ENCODE peak calls at places on chromosome 2, in nine cellular contexts. D is PC-3, R is GM23248, F is OCI-LY7, V is HCT116, P is MM.1S, T is SK-N-SH, I is GM23338, Z is hepatocyte. L is an unnamed sample.

GRCh38 chr2:188475945-188476344 is 184.3 kb downstream of the GULP1 start:
- DNase-seq in Z (no peak), I (no peak), V (no peak), R (no peak), F (no peak), D (peak), P (no peak), T (peak), L (no peak)

GRCh38 chr2:42813773-42814172 is 21.4 kb upstream of the HAAO start:
- DNase-seq in I (no peak), T (no peak), F (no peak), P (no peak), D (no peak), Z (no peak), V (no peak), R (no peak), L (no peak)

GRCh38 chr2:69975853-69976462 is 14.5 kb upstream of the ASPRV1 start:
- DNase-seq in D (no peak), Z (no peak), P (no peak), R (no peak), F (no peak), V (no peak), I (no peak), T (no peak), L (no peak)

GRCh38 chr2:235286624-235287368 is 207.0 kb upstream of the AGAP1 start:
- DNase-seq in D (no peak), T (no peak), Z (no peak), R (peak), I (no peak), F (no peak), P (no peak), V (no peak), L (no peak)

GRCh38 chr2:152647417-152648010 is 69.7 kb downstream of the PRPF40A start:
- DNase-seq in Z (peak), R (peak), P (no peak), I (peak), T (no peak), F (no peak), V (no peak), D (no peak), L (peak)

GRCh38 chr2:134763164-134763710 is 44.4 kb upstream of the TMEM163 start:
- DNase-seq in V (no peak), P (no peak), Z (no peak), T (no peak), R (no peak), D (no peak), I (no peak), F (no peak), L (no peak)

GRCh38 chr2:217929757-217930707 is 72.8 kb downstream of the TNS1 start:
- DNase-seq in P (no peak), T (no peak), V (no peak), F (no peak), I (no peak), R (peak), Z (no peak), D (no peak), L (no peak)

GRCh38 chr2:231189171-231189530 is 9.3 kb upstream of the ARMC9 start:
- DNase-seq in T (no peak), V (no peak), R (no peak), P (no peak), I (no peak), F (no peak), D (no peak), Z (no peak), L (no peak)

GRCh38 chr2:69422198-69422597 is 15.0 kb downstream of the NFU1 start:
- DNase-seq in T (no peak), V (no peak), D (no peak), Z (no peak), F (no peak), R (no peak), I (no peak), P (no peak), L (no peak)

GRCh38 chr2:203918264-203918663 is 18.3 kb upstream of the ICOS start:
- DNase-seq in R (no peak), D (no peak), P (no peak), F (no peak), Z (no peak), T (no peak), I (peak), V (no peak), L (peak)

GRCh38 chr2:192571636-192572035 is 376.9 kb upstream of the TMEFF2 start:
- DNase-seq in T (no peak), F (no peak), R (no peak), V (no peak), P (no peak), I (no peak), Z (no peak), D (no peak), L (no peak)

GRCh38 chr2:240786355-240786841 is 33.6 kb downstream of the KIF1A start:
- DNase-seq in V (no peak), P (no peak), T (no peak), D (no peak), I (no peak), F (no peak), Z (no peak), R (no peak), L (no peak)

GRCh38 chr2:182064024-182064880 is 78.6 kb downstream of the PPP1R1C start:
- DNase-seq in F (no peak), R (no peak), Z (no peak), T (no peak), D (no peak), P (no peak), V (no peak), I (no peak), L (no peak)

GRCh38 chr2:156087875-156088274 is 244.6 kb downstream of the NR4A2 start:
- DNase-seq in F (no peak), Z (no peak), D (peak), P (no peak), V (no peak), I (no peak), R (peak), T (no peak), L (no peak)

GRCh38 chr2:22855761-22856184 is 529.2 kb upstream of the KLHL29 start:
- DNase-seq in P (no peak), T (peak), R (no peak), F (no peak), D (no peak), I (no peak), Z (no peak), V (no peak), L (no peak)

GRCh38 chr2:130910931-130911330 is 74.2 kb downstream of the ARHGEF4 start:
- DNase-seq in P (no peak), V (no peak), D (no peak), F (no peak), I (no peak), R (no peak), Z (no peak), T (no peak), L (no peak)

GRCh38 chr2:152355411-152355831 is 20.4 kb downstream of the FMNL2 start:
- DNase-seq in P (peak), T (no peak), V (no peak), R (peak), D (no peak), F (no peak), I (no peak), Z (no peak), L (no peak)

GRCh38 chr2:238064376-238064775 is 3.6 kb downstream of the SCLY start:
- DNase-seq in I (no peak), T (no peak), V (no peak), P (no peak), R (no peak), D (no peak), F (no peak), Z (peak), L (no peak)

GRCh38 chr2:11406492-11407381 is 59.2 kb downstream of the E2F6 start:
- DNase-seq in R (peak), Z (peak), T (peak), I (peak), P (no peak), D (peak), F (no peak), V (no peak), L (no peak)

GRCh38 chr2:84878896-84879594 is 1.8 kb downstream of the TRABD2A start:
- DNase-seq in P (no peak), D (no peak), R (peak), V (no peak), I (no peak), T (no peak), F (no peak), Z (no peak), L (no peak)

GRCh38 chr2:66539452-66539851 is 104.5 kb downstream of the MEIS1 start:
- DNase-seq in D (peak), T (no peak), F (no peak), P (no peak), I (no peak), R (peak), Z (no peak), V (no peak), L (no peak)

GRCh38 chr2:209368924-209369323 is 54.9 kb upstream of the MAP2 start:
- DNase-seq in D (peak), V (peak), F (no peak), Z (peak), T (no peak), I (no peak), P (peak), R (peak), L (no peak)

GRCh38 chr2:9741110-9741509 is 102.2 kb upstream of the TAF1B start:
- DNase-seq in T (no peak), R (peak), Z (no peak), D (no peak), V (no peak), P (no peak), I (no peak), F (no peak), L (no peak)

GRCh38 chr2:678964-679363 is 1.8 kb upstream of the TMEM18 start:
- DNase-seq in V (no peak), R (no peak), P (no peak), Z (no peak), T (no peak), D (no peak), F (no peak), I (no peak), L (no peak)

GRCh38 chr2:167240671-167241070 is 352.4 kb downstream of the XIRP2 start:
- DNase-seq in T (no peak), R (peak), P (no peak), I (no peak), F (no peak), D (peak), V (no peak), Z (no peak), L (no peak)

GRCh38 chr2:107025869-107026380 is 140.0 kb upstream of the ST6GAL2 start:
- DNase-seq in P (no peak), D (peak), Z (peak), I (no peak), F (no peak), R (peak), V (no peak), T (no peak), L (no peak)

GRCh38 chr2:45637440-45637839 is 14.0 kb upstream of the PRKCE start:
- DNase-seq in V (no peak), F (no peak), P (peak), D (peak), T (no peak), R (peak), Z (no peak), I (no peak), L (no peak)

GRCh38 chr2:10911291-10912075 is at the start of gene KCNF1:
- DNase-seq in T (peak), F (no peak), R (peak), D (peak), I (peak), V (no peak), P (no peak), Z (peak), L (peak)

GRCh38 chr2:31863867-31864266 is 146.9 kb downstream of the MEMO1 start:
- DNase-seq in R (no peak), T (no peak), V (no peak), P (no peak), D (no peak), I (no peak), F (no peak), Z (no peak), L (no peak)
- TF ChIP-seq EZH2phosphoT487 in R (no peak), T (no peak), V (no peak), P (no peak), D (no peak), I (no peak), F (no peak), Z (no peak), L (no peak)

GRCh38 chr2:170842785-170843184 is 26.1 kb downstream of the GAD1 start:
- DNase-seq in F (no peak), D (peak), T (no peak), I (no peak), Z (no peak), V (no peak), P (no peak), R (peak), L (no peak)
- TF ChIP-seq EZH2phosphoT487 in F (no peak), D (no peak), T (no peak), I (no peak), Z (no peak), V (no peak), P (no peak), R (no peak), L (no peak)

GRCh38 chr2:157231476-157231875 is 26.0 kb upstream of the GALNT5 start:
- DNase-seq in F (no peak), I (no peak), P (no peak), R (peak), Z (no peak), D (no peak), T (no peak), V (no peak), L (no peak)

GRCh38 chr2:157228946-157229345 is 28.6 kb upstream of the GALNT5 start:
- DNase-seq in I (no peak), Z (no peak), R (no peak), D (no peak), V (no peak), T (no peak), P (no peak), F (no peak), L (no peak)

GRCh38 chr2:157236404-157236803 is 21.1 kb upstream of the GALNT5 start:
- DNase-seq in P (no peak), R (no peak), F (no peak), Z (no peak), V (no peak), D (no peak), T (no peak), I (no peak), L (no peak)

GRCh38 chr2:157229572-157229971 is 27.9 kb upstream of the GALNT5 start:
- DNase-seq in V (no peak), T (no peak), F (no peak), I (no peak), D (peak), P (no peak), Z (no peak), R (peak), L (no peak)

GRCh38 chr2:157233506-157233905 is 24.0 kb upstream of the GALNT5 start:
- DNase-seq in Z (no peak), D (peak), P (no peak), T (no peak), V (no peak), R (peak), I (no peak), F (no peak), L (no peak)
- TF ChIP-seq EZH2phosphoT487 in Z (no peak), D (no peak), P (no peak), T (no peak), V (no peak), R (no peak), I (no peak), F (no peak), L (no peak)

GRCh38 chr2:216765810-216766259 is 70.5 kb upstream of the IGFBP5 start:
- DNase-seq in F (no peak), D (peak), V (no peak), P (no peak), T (peak), R (no peak), Z (peak), I (peak), L (peak)
- TF ChIP-seq EZH2phosphoT487 in F (no peak), D (no peak), V (no peak), P (no peak), T (no peak), R (no peak), Z (peak), I (no peak), L (peak)

GRCh38 chr2:26533661-26534060 is 55.7 kb upstream of the OTOF start:
- DNase-seq in P (no peak), F (no peak), D (no peak), I (no peak), Z (no peak), R (no peak), V (no peak), T (no peak), L (no peak)
- TF ChIP-seq EZH2phosphoT487 in P (no peak), F (no peak), D (no peak), I (no peak), Z (no peak), R (no peak), V (no peak), T (no peak), L (no peak)

GRCh38 chr2:159199236-159199635 is 87.3 kb downstream of the WDSUB1 start:
- DNase-seq in V (no peak), P (no peak), T (no peak), Z (no peak), D (no peak), F (no peak), I (no peak), R (no peak), L (no peak)
- TF ChIP-seq EZH2phosphoT487 in V (no peak), P (no peak), T (no peak), Z (no peak), D (no peak), F (no peak), I (no peak), R (no peak), L (no peak)

L was measured in neural progenitor cell.